ENCODE peak calls at places on chromosomes 11 and 22, in nine cellular contexts. Y is CD4-positive, alpha-beta memory T cell; K is CD8-positive, alpha-beta T cell; N is effector memory CD4-positive, alpha-beta T cell; Q is transverse colon; G is right lobe of liver; L is fibroblast of lung; M is lung; U is upper lobe of right lung. I is an unnamed sample. For H3K9me3, the result is how much of the 10 kb centered on the place peaks cover.

GRCh38 chr11:121336279-121336947 is 43.8 kb downstream of the SC5D start:
- DNase-seq in Q (no peak), Y (no peak), U (no peak), N (no peak), K (no peak), M (no peak), L (no peak), G (no peak), I (no peak)

GRCh38 chr11:124801014-124801413 is 808 bp upstream of the MSANTD2 start:
- DNase-seq in K (no peak), G (no peak), U (no peak), L (peak), Y (no peak), Q (no peak), M (no peak), N (no peak), I (no peak)

GRCh38 chr11:124113890-124114289 is 1.4 kb upstream of the VWA5A start:
- DNase-seq in G (no peak), L (no peak), K (no peak), Y (no peak), U (no peak), M (no peak), Q (peak), N (no peak), I (no peak)

GRCh38 chr11:115054541-115055538 is 376.5 kb downstream of the NXPE2 start:
- DNase-seq in K (no peak), M (no peak), Q (no peak), U (no peak), G (no peak), Y (no peak), L (peak), N (no peak), I (no peak)

GRCh38 chr11:110968348-110969062 is 256.3 kb upstream of the ARHGAP20 start:
- DNase-seq in M (no peak), K (no peak), G (no peak), Y (no peak), U (no peak), N (no peak), L (peak), Q (no peak), I (no peak)

GRCh38 chr22:24816841-24817240 is 10.8 kb downstream of the SGSM1 start:
- DNase-seq in Q (peak), Y (no peak), L (no peak), K (no peak), G (no peak), U (no peak), N (no peak), M (no peak), I (no peak)

GRCh38 chr11:35477871-35478270 is 47.5 kb downstream of the PAMR1 start:
- DNase-seq in Y (no peak), L (no peak), K (no peak), G (no peak), Q (no peak), M (no peak), N (no peak), U (no peak), I (no peak)

GRCh38 chr11:112524808-112525207 is 264.1 kb upstream of the PLET1 start:
- DNase-seq in L (no peak), U (no peak), N (no peak), M (no peak), Q (peak), Y (no peak), K (no peak), G (peak), I (no peak)

GRCh38 chr11:66725114-66725513 is 3.9 kb downstream of the SPTBN2 start:
- DNase-seq in M (no peak), N (no peak), K (no peak), Y (no peak), L (no peak), Q (no peak), U (no peak), G (no peak), I (no peak)

DNA sequence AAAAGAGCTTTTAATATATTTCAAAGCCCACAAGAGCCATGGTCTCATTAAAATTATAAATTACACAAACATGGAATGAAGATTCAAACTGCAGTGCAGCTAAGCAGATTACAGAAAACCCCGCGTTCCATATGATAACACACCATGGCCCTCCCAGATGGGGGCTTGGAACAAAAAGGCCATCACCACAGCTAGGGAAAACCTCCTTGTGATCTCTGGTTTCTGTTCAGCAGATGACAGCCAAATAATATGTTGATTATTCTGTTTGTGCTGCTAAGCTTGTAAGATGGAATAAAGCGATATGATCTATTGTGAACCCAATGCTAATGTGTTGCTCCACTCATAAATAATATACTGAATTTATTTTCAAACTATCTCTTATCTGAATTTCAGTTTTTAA is 28.5 kb downstream of the IMMP1L start:
- DNase-seq in Q (no peak), N (no peak), K (no peak), G (no peak), U (no peak), M (no peak), Y (no peak), L (no peak), I (no peak)
- H3K9me3 ChIP-seq in Q (under half), N (under half), K (under half), G (under half), U (under half), M (under half), Y (under half), L (under half), I (under half)

GRCh38 chr11:100484948-100485347 is 202.1 kb upstream of the ARHGAP42 start:
- DNase-seq in Q (no peak), M (no peak), U (no peak), N (no peak), K (no peak), Y (no peak), L (no peak), G (no peak), I (no peak)
- H3K9me3 ChIP-seq in Q (under half), M (under half), U (under half), N (under half), K (under half), Y (under half), L (under half), G (under half), I (under half)

DNA sequence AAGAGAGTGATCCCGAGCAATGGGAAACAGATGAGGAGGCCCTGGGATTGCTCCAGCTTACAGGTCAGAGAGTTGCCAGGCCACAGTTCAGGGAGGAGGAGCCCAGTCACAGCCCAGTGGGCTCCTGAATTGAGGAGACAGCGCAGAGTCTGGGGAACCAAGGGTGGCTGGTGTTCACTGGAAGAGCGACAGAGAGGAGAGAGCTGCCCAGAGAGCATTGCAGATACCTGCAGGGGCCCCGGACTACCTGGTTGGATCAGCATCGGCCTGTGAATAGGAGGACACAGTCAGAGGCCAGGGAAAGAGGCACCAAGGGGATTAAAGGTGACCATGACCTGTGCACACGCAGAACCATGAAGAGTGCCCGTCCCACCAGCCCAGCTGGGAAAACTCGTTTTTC is 648.6 kb downstream of the TBC1D22A start:
- DNase-seq in Y (no peak), K (no peak), G (no peak), Q (no peak), N (no peak), L (no peak), U (peak), M (no peak), I (no peak)
- H3K9me3 ChIP-seq in Y (under half), K (under half), G (under half), Q (under half), N (under half), L (under half), U (under half), M (under half), I (under half)

GRCh38 chr22:47282851-47283250 is 520.4 kb downstream of the TBC1D22A start:
- DNase-seq in N (no peak), M (no peak), K (no peak), Q (no peak), Y (no peak), L (no peak), G (no peak), U (no peak), I (no peak)

GRCh38 chr22:47281126-47282106 is 519.0 kb downstream of the TBC1D22A start:
- DNase-seq in Q (no peak), M (no peak), Y (no peak), N (no peak), L (peak), G (peak), U (no peak), K (no peak), I (no peak)

GRCh38 chr22:47283616-47284270 is 521.3 kb downstream of the TBC1D22A start:
- DNase-seq in M (no peak), Y (no peak), K (no peak), G (no peak), L (no peak), N (no peak), U (peak), Q (no peak), I (no peak)

GRCh38 chr22:47284360-47284759 is 521.9 kb downstream of the TBC1D22A start:
- DNase-seq in K (no peak), M (no peak), Q (no peak), L (no peak), Y (no peak), G (peak), N (no peak), U (no peak), I (no peak)

DNA sequence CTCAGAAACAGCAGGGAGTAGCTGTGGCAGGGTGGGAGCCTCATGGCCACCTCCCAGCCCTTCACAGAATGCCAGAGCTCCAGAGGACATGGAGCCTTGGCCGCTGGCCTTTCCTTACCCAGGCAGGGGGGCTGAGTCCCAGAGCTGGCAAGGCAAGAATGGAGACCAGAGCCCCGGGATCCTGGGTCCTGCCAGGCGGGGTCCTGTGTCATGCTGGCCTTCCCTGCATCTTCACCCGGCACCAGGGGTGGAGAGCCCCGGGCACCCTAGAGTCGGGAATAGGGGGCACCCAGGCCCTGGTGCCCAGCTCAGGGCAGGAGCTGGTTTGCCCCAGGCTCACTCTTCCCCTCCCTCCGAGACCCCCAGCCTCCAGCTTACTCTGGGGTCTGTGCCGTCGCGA is 519.9 kb downstream of the TBC1D22A start:
- DNase-seq in M (no peak), K (no peak), U (peak), N (no peak), G (peak), L (no peak), Y (no peak), Q (no peak), I (no peak)
- H3K9me3 ChIP-seq in M (under half), K (under half), U (under half), N (under half), G (under half), L (under half), Y (under half), Q (under half), I (under half)

GRCh38 chr11:2655834-2656622 is 43.8 kb downstream of the KCNQ1OT1 start:
- DNase-seq in G (no peak), K (no peak), N (no peak), Y (no peak), M (no peak), U (peak), L (peak), Q (no peak), I (no peak)
- H3K9me3 ChIP-seq in G (under half), K (under half), N (under half), Y (under half), M (under half), U (under half), L (under half), Q (under half), I (under half)

GRCh38 chr11:72123117-72123653 is 10.7 kb upstream of the ANAPC15 start:
- DNase-seq in Q (no peak), G (no peak), L (peak), M (no peak), N (no peak), K (no peak), U (no peak), Y (no peak), I (no peak)
- H3K9me3 ChIP-seq in Q (under half), G (under half), L (under half), M (under half), N (under half), K (under half), U (under half), Y (under half), I (under half)